ENCODE peak calls at places on chromosomes 13 and 19, in five cellular contexts. F is IMR-90, K is SK-N-SH, L is colonic mucosa, X is endodermal cell. R is an unnamed sample.

GRCh38 chr13:82898625-82899024 is 983.6 kb downstream of the SLITRK1 start:
- DNase-seq in F (no peak), K (no peak), L (no peak), X (no peak), R (no peak)

GRCh38 chr19:48627211-48627864 is 8.0 kb downstream of the SPHK2 start:
- DNase-seq in F (no peak), K (no peak), L (peak), X (peak), R (no peak)

GRCh38 chr19:29850482-29850881 is 38.7 kb downstream of the CCNE1 start:
- DNase-seq in F (no peak), K (no peak), L (no peak), X (peak), R (no peak)

GRCh38 chr13:109479991-109480696 is 306.2 kb downstream of the IRS2 start:
- DNase-seq in F (peak), K (no peak), L (no peak), X (no peak), R (no peak)

GRCh38 chr13:113915012-113915763 is 51.3 kb upstream of the GAS6 start:
- DNase-seq in F (no peak), K (no peak), L (peak), X (peak), R (no peak)

GRCh38 chr13:51942189-51942588 is 69.1 kb downstream of the ATP7B start:
- DNase-seq in F (no peak), K (no peak), L (peak), X (no peak), R (no peak)

GRCh38 chr19:33301011-33301899 is 1.1 kb downstream of the CEBPA start:
- DNase-seq in F (no peak), K (peak), L (no peak), X (peak), R (no peak)

GRCh38 chr19:10431943-10432735 is 11.8 kb downstream of the PDE4A start:
- DNase-seq in F (no peak), K (peak), L (peak), X (peak), R (no peak)

GRCh38 chr19:3658004-3658822 is 31.6 kb upstream of the CACTIN start:
- DNase-seq in F (no peak), K (no peak), L (no peak), X (no peak), R (no peak)

GRCh38 chr13:113654591-113655357 is 3.2 kb downstream of the ATP4B start:
- DNase-seq in F (no peak), K (no peak), L (no peak), X (no peak), R (no peak)

GRCh38 chr13:47886314-47886713 is 114.8 kb downstream of the SUCLA2 start:
- DNase-seq in F (no peak), K (no peak), L (no peak), X (no peak), R (no peak)

GRCh38 chr19:31675187-31675913 is 326.1 kb upstream of the TSHZ3 start:
- DNase-seq in F (peak), K (no peak), L (no peak), X (no peak), R (no peak)

GRCh38 chr13:99214232-99214631 is 13.6 kb downstream of the UBAC2 start:
- DNase-seq in F (no peak), K (no peak), L (no peak), X (no peak), R (no peak)
- H3K4me3 ChIP-seq in F (no peak), K (no peak), L (no peak), X (no peak), R (no peak)

GRCh38 chr19:14542721-14543328 is 13.4 kb downstream of the TECR start:
- DNase-seq in F (no peak), K (peak), L (no peak), X (no peak), R (no peak)
- H3K9ac ChIP-seq in F (no peak), K (no peak), L (no peak), X (no peak), R (peak)

GRCh38 chr19:15292847-15293582 is 39.3 kb downstream of the BRD4 start:
- DNase-seq in F (no peak), K (no peak), L (no peak), X (no peak), R (no peak)

GRCh38 chr19:15291089-15291488 is 41.2 kb downstream of the BRD4 start:
- DNase-seq in F (peak), K (no peak), L (no peak), X (no peak), R (no peak)

GRCh38 chr19:15291666-15292065 is 40.7 kb downstream of the BRD4 start:
- DNase-seq in F (peak), K (no peak), L (no peak), X (no peak), R (no peak)

GRCh38 chr19:15293751-15294505 is 38.4 kb downstream of the BRD4 start:
- DNase-seq in F (peak), K (peak), L (no peak), X (no peak), R (no peak)

GRCh38 chr19:15292140-15292539 is 40.2 kb downstream of the BRD4 start:
- DNase-seq in F (no peak), K (no peak), L (no peak), X (no peak), R (no peak)
- H3K4me3 ChIP-seq in F (no peak), K (no peak), L (no peak), X (no peak), R (no peak)

DNA sequence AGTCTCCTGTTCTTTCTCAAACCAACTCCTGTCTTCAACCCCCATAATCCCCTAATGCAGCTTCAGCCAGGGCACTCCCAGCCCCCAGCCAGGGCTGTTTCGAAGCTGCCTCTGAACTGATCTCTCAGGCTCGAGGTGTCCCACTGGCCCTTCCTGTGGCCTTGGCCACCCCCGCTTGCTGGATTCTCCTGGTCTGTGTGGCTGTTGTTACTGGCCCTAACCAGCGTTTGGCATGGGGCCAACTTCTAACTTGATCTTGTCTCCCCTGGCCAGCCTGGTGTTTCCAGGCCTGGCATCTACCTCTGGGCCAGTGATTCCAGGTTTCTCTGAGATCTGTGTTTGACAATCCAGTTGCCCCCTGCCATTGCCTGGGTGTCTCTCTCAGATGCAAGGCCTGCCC is 11.0 kb downstream of the XAB2 start:
- DNase-seq in F (no peak), K (peak), L (peak), X (no peak), R (no peak)
- H3K9ac ChIP-seq in F (no peak), K (no peak), L (no peak), X (no peak), R (no peak)

DNA sequence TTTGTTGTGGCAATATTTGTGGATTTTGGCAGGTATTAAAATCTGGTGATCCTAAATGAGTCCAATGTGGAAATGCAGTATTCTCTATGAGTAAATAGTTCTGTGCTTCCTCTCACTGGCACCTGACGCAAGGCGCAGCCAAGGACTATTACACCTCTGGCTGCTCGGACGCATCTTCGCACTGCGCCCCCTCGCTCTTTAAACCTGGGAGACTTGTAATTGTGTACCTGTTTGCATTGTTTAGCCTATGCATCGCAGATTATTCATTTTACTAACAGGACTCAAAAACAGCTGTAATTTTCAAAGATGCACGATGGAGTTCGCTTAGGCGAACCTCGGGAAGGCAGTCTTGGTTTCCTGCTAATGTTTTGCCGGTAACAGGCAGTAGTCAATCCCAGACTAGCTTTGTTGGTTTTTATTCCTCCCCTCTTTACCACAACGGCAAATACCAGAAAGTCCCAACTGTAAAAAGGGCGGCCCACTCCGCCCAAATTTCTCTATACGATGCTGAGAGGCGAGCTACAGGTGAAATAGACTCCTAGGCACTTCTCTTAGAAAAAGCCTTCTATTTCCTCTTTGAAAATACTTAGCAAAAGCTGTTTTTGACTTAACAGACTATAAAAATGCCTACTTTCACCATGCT is 113.3 kb downstream of the KCNRG start:
- DNase-seq in F (no peak), K (no peak), L (no peak), X (peak), R (no peak)
- H3K4me3 ChIP-seq in F (no peak), K (no peak), L (no peak), X (peak), R (no peak)

DNA sequence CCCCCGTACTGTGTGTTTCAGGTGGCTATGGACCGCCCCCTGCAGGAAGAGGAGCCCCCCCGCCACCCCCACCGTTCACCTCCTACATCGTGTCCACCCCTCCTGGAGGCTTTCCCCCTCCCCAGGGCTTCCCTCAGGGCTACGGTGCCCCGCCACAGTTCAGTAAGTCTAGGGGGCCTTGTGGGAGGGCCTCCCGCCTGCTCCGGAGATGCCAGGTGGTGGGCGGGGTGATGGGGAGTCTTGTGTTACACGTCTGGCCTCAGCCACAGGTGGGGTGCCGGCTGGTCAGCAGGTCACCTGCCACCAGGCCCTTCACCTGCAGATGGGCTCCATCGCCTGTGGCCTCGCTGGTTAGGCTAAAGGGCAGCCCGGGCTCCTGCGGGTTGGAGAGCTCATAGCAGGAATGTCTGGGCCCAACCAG is 8.0 kb upstream of the RPS15 start:
- DNase-seq in F (no peak), K (no peak), L (no peak), X (no peak), R (no peak)
- H3K9ac ChIP-seq in F (no peak), K (no peak), L (no peak), X (no peak), R (no peak)